ENCODE peak calls at places on chromosome 15, in eight cellular contexts. One of them, this sample, is unnamed.

GRCh38 chr15:25182098-25182478 is 227.3 kb downstream of the SNRPN start:
- DNase-seq in HuH-7.5: no peak
- DNase-seq in GM13976: no peak
- DNase-seq in PC-3: no peak
- DNase-seq in stimulated activated CD8-positive, alpha-beta memory T cell treated with anti-CD3 and anti-CD28 coated beads, Interleukin-7, amount 100 ng/mL, for 24 hours: no peak
- DNase-seq in HL-60: no peak
- DNase-seq in stimulated activated naive CD4-positive, alpha-beta T cell: no peak
- DNase-seq in breast epithelium: peak
- DNase-seq in this sample: no peak

GRCh38 chr15:31977812-31978662 is 52.3 kb upstream of the CHRNA7 start:
- DNase-seq in HuH-7.5: peak
- DNase-seq in GM13976: peak
- DNase-seq in PC-3: peak
- DNase-seq in stimulated activated CD8-positive, alpha-beta memory T cell treated with anti-CD3 and anti-CD28 coated beads, Interleukin-7, amount 100 ng/mL, for 24 hours: peak
- DNase-seq in HL-60: peak
- DNase-seq in stimulated activated naive CD4-positive, alpha-beta T cell: peak
- DNase-seq in breast epithelium: no peak
- DNase-seq in this sample: no peak

GRCh38 chr15:23387791-23388190 is 33.2 kb downstream of the GOLGA8S start:
- DNase-seq in HuH-7.5: no peak
- DNase-seq in GM13976: no peak
- DNase-seq in PC-3: no peak
- DNase-seq in stimulated activated CD8-positive, alpha-beta memory T cell treated with anti-CD3 and anti-CD28 coated beads, Interleukin-7, amount 100 ng/mL, for 24 hours: no peak
- DNase-seq in HL-60: no peak
- DNase-seq in stimulated activated naive CD4-positive, alpha-beta T cell: no peak
- DNase-seq in breast epithelium: no peak
- DNase-seq in this sample: no peak

GRCh38 chr15:45732544-45733130 is 97.8 kb downstream of the SQOR start:
- DNase-seq in HuH-7.5: no peak
- DNase-seq in GM13976: no peak
- DNase-seq in PC-3: no peak
- DNase-seq in stimulated activated CD8-positive, alpha-beta memory T cell treated with anti-CD3 and anti-CD28 coated beads, Interleukin-7, amount 100 ng/mL, for 24 hours: no peak
- DNase-seq in HL-60: no peak
- DNase-seq in stimulated activated naive CD4-positive, alpha-beta T cell: no peak
- DNase-seq in breast epithelium: no peak
- DNase-seq in this sample: no peak

GRCh38 chr15:28101201-28101600 is 2.1 kb upstream of the OCA2 start:
- DNase-seq in HuH-7.5: no peak
- DNase-seq in GM13976: no peak
- DNase-seq in PC-3: no peak
- DNase-seq in stimulated activated CD8-positive, alpha-beta memory T cell treated with anti-CD3 and anti-CD28 coated beads, Interleukin-7, amount 100 ng/mL, for 24 hours: no peak
- DNase-seq in HL-60: no peak
- DNase-seq in stimulated activated naive CD4-positive, alpha-beta T cell: no peak
- DNase-seq in breast epithelium: no peak
- DNase-seq in this sample: no peak

GRCh38 chr15:82530606-82531379 is 9.5 kb downstream of the RPS17 start:
- DNase-seq in HuH-7.5: peak
- DNase-seq in GM13976: peak
- DNase-seq in PC-3: peak
- DNase-seq in stimulated activated CD8-positive, alpha-beta memory T cell treated with anti-CD3 and anti-CD28 coated beads, Interleukin-7, amount 100 ng/mL, for 24 hours: peak
- DNase-seq in HL-60: peak
- DNase-seq in stimulated activated naive CD4-positive, alpha-beta T cell: no peak
- DNase-seq in breast epithelium: peak
- DNase-seq in this sample: no peak

GRCh38 chr15:79540551-79540950 is 108.4 kb downstream of the MINAR1 start:
- DNase-seq in HuH-7.5: no peak
- DNase-seq in GM13976: no peak
- DNase-seq in PC-3: peak
- DNase-seq in stimulated activated CD8-positive, alpha-beta memory T cell treated with anti-CD3 and anti-CD28 coated beads, Interleukin-7, amount 100 ng/mL, for 24 hours: no peak
- DNase-seq in HL-60: peak
- DNase-seq in stimulated activated naive CD4-positive, alpha-beta T cell: no peak
- DNase-seq in breast epithelium: no peak
- DNase-seq in this sample: no peak

GRCh38 chr15:58475573-58476524 is 44.1 kb downstream of the LIPC start:
- DNase-seq in HuH-7.5: no peak
- DNase-seq in GM13976: no peak
- DNase-seq in PC-3: no peak
- DNase-seq in stimulated activated CD8-positive, alpha-beta memory T cell treated with anti-CD3 and anti-CD28 coated beads, Interleukin-7, amount 100 ng/mL, for 24 hours: no peak
- DNase-seq in HL-60: peak
- DNase-seq in stimulated activated naive CD4-positive, alpha-beta T cell: no peak
- DNase-seq in breast epithelium: no peak
- DNase-seq in this sample: no peak

GRCh38 chr15:98647026-98647773 is 1.1 kb upstream of the IGF1R start:
- DNase-seq in HuH-7.5: peak
- DNase-seq in GM13976: peak
- DNase-seq in PC-3: peak
- DNase-seq in stimulated activated CD8-positive, alpha-beta memory T cell treated with anti-CD3 and anti-CD28 coated beads, Interleukin-7, amount 100 ng/mL, for 24 hours: peak
- DNase-seq in HL-60: peak
- DNase-seq in stimulated activated naive CD4-positive, alpha-beta T cell: peak
- DNase-seq in breast epithelium: peak
- DNase-seq in this sample: no peak

GRCh38 chr15:39142500-39142899 is 438.4 kb upstream of the THBS1 start:
- DNase-seq in HuH-7.5: no peak
- DNase-seq in GM13976: no peak
- DNase-seq in PC-3: no peak
- DNase-seq in stimulated activated CD8-positive, alpha-beta memory T cell treated with anti-CD3 and anti-CD28 coated beads, Interleukin-7, amount 100 ng/mL, for 24 hours: no peak
- DNase-seq in HL-60: no peak
- DNase-seq in stimulated activated naive CD4-positive, alpha-beta T cell: no peak
- DNase-seq in breast epithelium: no peak
- DNase-seq in this sample: no peak

GRCh38 chr15:40567111-40567510 is 2.0 kb upstream of the RPUSD2 start:
- DNase-seq in HuH-7.5: no peak
- DNase-seq in GM13976: no peak
- DNase-seq in PC-3: peak
- DNase-seq in stimulated activated CD8-positive, alpha-beta memory T cell treated with anti-CD3 and anti-CD28 coated beads, Interleukin-7, amount 100 ng/mL, for 24 hours: no peak
- DNase-seq in HL-60: peak
- DNase-seq in stimulated activated naive CD4-positive, alpha-beta T cell: no peak
- DNase-seq in breast epithelium: no peak
- DNase-seq in this sample: no peak

GRCh38 chr15:27549796-27550195 is 549.3 kb downstream of the OCA2 start:
- DNase-seq in HuH-7.5: no peak
- DNase-seq in GM13976: no peak
- DNase-seq in PC-3: no peak
- DNase-seq in stimulated activated CD8-positive, alpha-beta memory T cell treated with anti-CD3 and anti-CD28 coated beads, Interleukin-7, amount 100 ng/mL, for 24 hours: no peak
- DNase-seq in HL-60: no peak
- DNase-seq in stimulated activated naive CD4-positive, alpha-beta T cell: no peak
- DNase-seq in breast epithelium: no peak
- DNase-seq in this sample: no peak

GRCh38 chr15:38868326-38869114 is 303.9 kb upstream of the RASGRP1 start:
- DNase-seq in HuH-7.5: peak
- DNase-seq in GM13976: no peak
- DNase-seq in PC-3: peak
- DNase-seq in stimulated activated CD8-positive, alpha-beta memory T cell treated with anti-CD3 and anti-CD28 coated beads, Interleukin-7, amount 100 ng/mL, for 24 hours: no peak
- DNase-seq in HL-60: no peak
- DNase-seq in stimulated activated naive CD4-positive, alpha-beta T cell: no peak
- DNase-seq in breast epithelium: no peak
- DNase-seq in this sample: no peak

This sample was measured in GOT3.